ENCODE peak calls at places on chromosomes 3 and 15, in five cellular contexts. K is HFFc6, S is GM12865, P is nephron progenitor cell, U is kidney. I is an unnamed sample.

GRCh38 chr3:36124118-36124796 is 256.0 kb upstream of the STAC start:
- DNase-seq in K (no peak), S (no peak), P (peak), U (no peak), I (no peak)

GRCh38 chr3:189508784-189509489 is 122.3 kb upstream of the TP63 start:
- DNase-seq in K (no peak), S (no peak), P (no peak), U (no peak), I (no peak)

GRCh38 chr3:120678331-120678845 is 3.7 kb downstream of the HGD start:
- DNase-seq in K (peak), S (peak), P (no peak), U (no peak), I (no peak)

GRCh38 chr15:29139540-29140459 is 129.8 kb downstream of the NSMCE3 start:
- DNase-seq in K (no peak), S (peak), P (peak), U (peak), I (no peak)

GRCh38 chr15:100727291-100727851 is 125.0 kb downstream of the ASB7 start:
- DNase-seq in K (no peak), S (no peak), P (no peak), U (peak), I (no peak)

GRCh38 chr3:28151608-28152228 is 89.7 kb upstream of the CMC1 start:
- DNase-seq in K (no peak), S (peak), P (no peak), U (no peak), I (no peak)

GRCh38 chr3:195736866-195737490 is 16.2 kb downstream of the MUC20 start:
- DNase-seq in K (no peak), S (no peak), P (no peak), U (peak), I (no peak)

GRCh38 chr3:52242039-52242438 is 3.1 kb upstream of the TWF2 start:
- DNase-seq in K (no peak), S (no peak), P (no peak), U (no peak), I (no peak)

GRCh38 chr15:31271706-31272557 is 54.7 kb upstream of the KLF13 start:
- DNase-seq in K (no peak), S (no peak), P (no peak), U (peak), I (no peak)

GRCh38 chr3:51544011-51544775 is 5.7 kb downstream of the RAD54L2 start:
- DNase-seq in K (no peak), S (no peak), P (no peak), U (no peak), I (no peak)

GRCh38 chr3:120113128-120114116 is 19.2 kb upstream of the GSK3B start:
- DNase-seq in K (peak), S (no peak), P (no peak), U (no peak), I (no peak)

GRCh38 chr15:99682455-99682854 is 50.8 kb downstream of the LYSMD4 start:
- DNase-seq in K (peak), S (no peak), P (no peak), U (no peak), I (no peak)

GRCh38 chr15:95603802-95604201 is 726.7 kb upstream of the NR2F2 start:
- DNase-seq in K (no peak), S (no peak), P (no peak), U (no peak), I (no peak)

GRCh38 chr3:32434206-32434605 is 42.6 kb downstream of the CMTM7 start:
- DNase-seq in K (no peak), S (no peak), P (no peak), U (no peak), I (no peak)

GRCh38 chr3:32436816-32437189 is 45.1 kb downstream of the CMTM7 start:
- DNase-seq in K (no peak), S (peak), P (no peak), U (no peak), I (no peak)

GRCh38 chr3:32438596-32439344 is 47.1 kb downstream of the CMTM7 start:
- DNase-seq in K (no peak), S (peak), P (no peak), U (no peak), I (no peak)

GRCh38 chr3:32437898-32438297 is 46.2 kb downstream of the CMTM7 start:
- DNase-seq in K (no peak), S (no peak), P (no peak), U (no peak), I (no peak)

DNA sequence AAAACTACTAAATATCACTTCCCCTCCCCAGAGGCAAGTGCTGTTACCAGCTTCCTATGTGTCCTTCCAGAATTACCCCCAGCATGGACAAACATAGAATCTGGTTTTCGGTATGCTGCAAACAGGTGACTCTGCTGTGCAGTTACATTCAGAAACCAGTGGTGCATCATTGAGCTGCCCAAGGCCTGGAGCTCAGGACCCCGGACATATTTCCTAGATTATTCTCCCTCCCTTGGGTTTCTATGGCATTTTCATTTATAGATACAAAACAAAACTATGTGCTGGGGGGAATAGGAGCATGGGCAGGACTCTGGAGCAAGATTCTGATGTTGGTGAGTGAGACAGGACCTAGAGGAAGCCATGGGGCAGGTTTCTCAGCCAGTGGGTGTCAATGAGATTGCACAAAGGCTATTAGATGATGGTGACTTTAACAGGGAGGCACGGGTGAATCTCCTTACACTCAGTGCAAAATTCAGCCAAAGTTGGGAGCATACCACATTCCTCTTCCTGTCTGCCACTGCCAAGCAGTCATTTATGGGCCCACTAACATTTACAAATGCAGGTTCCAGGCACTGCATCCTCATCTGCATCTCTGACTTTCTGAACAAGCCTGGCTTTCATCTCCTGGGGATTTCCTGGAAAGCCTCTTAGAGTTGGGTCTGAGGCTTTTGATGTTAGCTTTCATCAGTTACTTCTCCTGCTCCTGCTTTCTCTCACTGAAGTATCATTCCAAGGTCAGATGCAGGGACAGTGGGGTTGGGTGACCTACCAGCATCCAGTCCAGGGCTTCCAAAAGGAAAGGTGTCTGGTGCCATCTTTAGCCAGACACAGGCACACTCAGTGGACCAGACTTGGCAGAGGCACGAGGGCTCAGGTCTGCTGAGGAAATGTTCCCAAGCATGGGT is 44.5 kb downstream of the CMTM7 start:
- DNase-seq in K (no peak), S (peak), P (no peak), U (no peak), I (no peak)
- TF ChIP-seq CTCF in K (no peak), S (no peak), P (no peak), U (no peak), I (no peak)

GRCh38 chr3:12288466-12289129 is at the start of gene PPARG:
- DNase-seq in K (no peak), S (no peak), P (peak), U (peak), I (no peak)
- TF ChIP-seq CTCF in K (no peak), S (no peak), P (no peak), U (no peak), I (no peak)

GRCh38 chr3:155411500-155412223 is 118.2 kb upstream of the STRIT1 start:
- DNase-seq in K (no peak), S (peak), P (no peak), U (no peak), I (no peak)
- TF ChIP-seq CTCF in K (no peak), S (peak), P (no peak), U (no peak), I (no peak)

GRCh38 chr15:42577514-42578031 is 2.2 kb downstream of the STARD9 start:
- DNase-seq in K (peak), S (peak), P (no peak), U (no peak), I (no peak)

GRCh38 chr15:42582569-42583235 is 7.3 kb downstream of the STARD9 start:
- DNase-seq in K (no peak), S (no peak), P (no peak), U (no peak), I (no peak)

GRCh38 chr15:42584031-42584765 is 8.8 kb downstream of the STARD9 start:
- DNase-seq in K (no peak), S (no peak), P (no peak), U (no peak), I (no peak)

GRCh38 chr15:42578984-42579537 is 3.7 kb downstream of the STARD9 start:
- DNase-seq in K (no peak), S (no peak), P (no peak), U (no peak), I (no peak)

DNA sequence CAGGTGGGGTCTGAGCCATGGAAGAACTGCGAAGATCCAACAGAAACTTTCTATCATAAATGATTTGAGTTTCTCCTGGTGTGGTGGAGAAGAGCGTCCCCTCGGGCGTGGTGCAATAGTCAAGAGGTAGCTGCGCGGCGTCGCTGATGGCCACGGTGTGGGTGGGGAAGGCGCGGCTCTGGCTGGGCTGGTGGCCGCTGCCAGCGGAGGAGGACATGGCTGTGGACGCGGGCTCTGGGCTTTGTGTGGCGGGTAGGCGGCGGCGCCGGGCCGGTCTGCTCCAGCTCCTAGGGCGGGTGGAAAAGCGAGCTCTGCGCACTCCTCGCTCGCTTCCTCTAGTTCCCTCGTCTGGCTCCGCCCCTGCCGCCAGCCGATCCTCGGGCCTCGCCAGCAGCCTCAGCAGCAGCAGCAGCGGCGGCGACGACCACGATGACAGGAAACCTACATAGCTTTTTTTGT is 5.9 kb downstream of the STARD9 start:
- DNase-seq in K (peak), S (peak), P (peak), U (peak), I (peak)
- TF ChIP-seq CTCF in K (no peak), S (no peak), P (no peak), U (no peak), I (no peak)

GRCh38 chr3:192212335-192212734 is 515.0 kb downstream of the FGF12 start:
- DNase-seq in K (no peak), S (peak), P (no peak), U (no peak), I (no peak)
- TF ChIP-seq CTCF in K (peak), S (peak), P (peak), U (no peak), I (no peak)

GRCh38 chr15:66151809-66152208 is 101.7 kb downstream of the MEGF11 start:
- DNase-seq in K (no peak), S (no peak), P (no peak), U (no peak), I (no peak)
- TF ChIP-seq CTCF in K (no peak), S (no peak), P (no peak), U (no peak), I (no peak)

GRCh38 chr3:62556121-62556520 is 182.8 kb upstream of the FEZF2 start:
- DNase-seq in K (no peak), S (no peak), P (no peak), U (no peak), I (no peak)

GRCh38 chr3:62557450-62557849 is 184.1 kb upstream of the FEZF2 start:
- DNase-seq in K (no peak), S (no peak), P (no peak), U (no peak), I (no peak)

GRCh38 chr3:62553811-62554210 is 180.5 kb upstream of the FEZF2 start:
- DNase-seq in K (no peak), S (no peak), P (no peak), U (no peak), I (no peak)

GRCh38 chr3:62551556-62551955 is 178.2 kb upstream of the FEZF2 start:
- DNase-seq in K (no peak), S (no peak), P (no peak), U (no peak), I (no peak)

DNA sequence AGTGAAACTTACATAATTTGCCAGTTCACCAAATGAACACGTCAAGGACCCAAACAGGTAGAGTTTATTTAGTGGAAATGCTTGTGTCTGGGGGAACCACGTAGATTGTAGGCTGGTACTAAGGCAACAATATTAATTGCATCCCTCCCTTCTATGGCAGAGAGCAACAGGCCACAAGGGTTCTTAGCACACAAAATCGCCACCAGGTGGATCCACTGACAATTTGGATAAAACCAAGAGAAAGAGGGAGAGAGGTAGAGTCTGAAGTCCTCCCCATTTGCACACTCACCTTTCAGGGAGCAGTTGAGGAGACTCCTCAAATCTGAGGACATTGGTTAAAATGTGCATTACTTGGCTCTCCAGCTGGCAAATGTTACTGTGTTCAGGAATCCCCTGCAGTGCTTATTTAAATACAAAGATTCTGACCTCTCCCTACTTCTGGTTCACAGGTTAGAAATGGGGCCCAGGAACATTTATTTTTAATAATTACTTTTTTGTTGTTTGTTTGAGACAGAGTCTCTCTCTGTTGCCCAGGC is 181.0 kb upstream of the FEZF2 start:
- DNase-seq in K (no peak), S (peak), P (no peak), U (no peak), I (no peak)
- TF ChIP-seq CTCF in K (peak), S (peak), P (peak), U (no peak), I (no peak)

DNA sequence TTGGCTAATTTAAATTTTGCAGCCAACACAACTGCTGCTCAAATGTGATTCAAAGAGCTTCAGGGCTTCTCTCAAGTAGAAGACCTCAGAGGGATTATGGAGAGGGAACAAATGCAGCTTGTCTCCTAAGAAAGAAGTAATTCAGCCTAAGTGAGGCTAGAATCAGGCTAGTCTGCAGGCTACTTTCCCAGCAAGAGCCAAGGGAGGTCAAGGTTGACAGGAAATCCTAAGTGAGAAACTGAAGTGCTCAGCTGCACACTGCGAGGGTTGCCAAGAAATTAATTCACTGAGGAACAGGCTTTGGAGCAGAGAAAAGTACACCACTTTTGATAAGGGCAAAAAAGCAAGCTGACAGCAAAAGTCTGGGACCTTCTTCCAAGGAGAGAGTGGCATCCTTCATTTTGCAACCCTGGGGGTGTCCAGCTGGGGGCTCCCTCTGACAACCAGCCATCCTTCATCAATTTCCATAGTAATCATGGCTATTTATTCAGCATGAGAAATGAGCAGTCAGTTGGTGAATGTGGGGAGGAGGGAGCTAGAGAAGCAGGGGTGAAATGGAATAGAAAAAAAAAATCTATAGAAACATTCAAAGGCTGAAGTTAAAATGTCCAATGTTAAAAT is 646.4 kb upstream of the ADAMTS9 start:
- DNase-seq in K (no peak), S (no peak), P (no peak), U (no peak), I (no peak)
- TF ChIP-seq CTCF in K (peak), S (no peak), P (no peak), U (no peak), I (no peak)

DNA sequence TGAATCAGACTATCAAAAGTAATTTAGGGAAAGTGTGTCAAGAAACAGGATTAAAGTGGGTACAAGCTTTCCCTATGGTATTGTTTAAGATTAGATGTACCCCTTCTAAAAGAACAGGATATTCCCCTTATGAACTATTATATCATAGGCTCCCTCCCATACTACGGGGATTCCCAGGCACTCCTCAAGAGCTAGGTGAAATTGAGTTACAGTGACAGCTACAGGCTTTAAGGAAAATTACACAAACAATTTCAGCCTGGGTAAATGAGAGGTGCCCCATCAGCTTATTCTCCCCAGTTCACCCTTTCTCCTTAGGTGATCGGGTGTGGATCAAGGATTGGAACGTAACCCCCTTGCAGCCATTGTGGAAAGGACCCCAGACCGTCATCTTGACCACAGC is 240.8 kb upstream of the CNTN6 start:
- DNase-seq in K (no peak), S (peak), P (no peak), U (no peak), I (no peak)
- TF ChIP-seq CTCF in K (no peak), S (peak), P (no peak), U (no peak), I (no peak)